ENCODE peak calls at places on chromosome X, in four cellular contexts. S is Peyer's patch; R is psoas muscle; P is CD8-positive, alpha-beta T cell. E is an unnamed sample. For H3K9me3, the result is how much of the 10 kb centered on the place peaks cover.

GRCh38 chrX:129145382-129145781 is 377.9 kb downstream of the SMARCA1 start:
- DNase-seq in S (no peak), P (no peak), R (no peak), E (no peak)

GRCh38 chrX:52425710-52426245 is 57.0 kb downstream of the XAGE2 start:
- DNase-seq in P (no peak), R (no peak), S (no peak), E (no peak)

GRCh38 chrX:109685656-109686078 is 47.4 kb downstream of the ACSL4 start:
- DNase-seq in S (no peak), R (no peak), P (no peak), E (no peak)

GRCh38 chrX:72540318-72540717 is 32.3 kb downstream of the HDAC8 start:
- DNase-seq in S (no peak), R (no peak), P (no peak), E (no peak)

GRCh38 chrX:13167444-13168207 is 123.2 kb upstream of the FAM9C start:
- DNase-seq in P (no peak), R (no peak), S (no peak), E (no peak)

GRCh38 chrX:110384490-110384889 is 25.8 kb downstream of the RTL9 start:
- DNase-seq in P (no peak), R (no peak), S (no peak), E (no peak)

GRCh38 chrX:14351889-14352288 is 177.4 kb upstream of the GLRA2 start:
- DNase-seq in S (no peak), P (no peak), R (no peak), E (no peak)

GRCh38 chrX:154655346-154655745 is 2.0 kb upstream of the CTAG2 start:
- DNase-seq in P (no peak), R (no peak), S (no peak), E (no peak)

GRCh38 chrX:72268601-72269365 is 8.3 kb downstream of the RPS4X start:
- DNase-seq in S (no peak), R (no peak), P (no peak), E (no peak)

GRCh38 chrX:67998540-67998939 is 434.8 kb downstream of the OPHN1 start:
- DNase-seq in S (no peak), P (no peak), R (no peak), E (no peak)
- H3K9me3 ChIP-seq in S (under half), P (under half), R (under half), E (under half)

GRCh38 chrX:130770615-130771014 is 132.4 kb downstream of the ENOX2 start:
- DNase-seq in P (no peak), R (no peak), S (no peak), E (no peak)

GRCh38 chrX:130769835-130770234 is 133.2 kb downstream of the ENOX2 start:
- DNase-seq in P (no peak), S (no peak), R (no peak), E (no peak)

GRCh38 chrX:130772313-130773140 is 130.5 kb downstream of the ENOX2 start:
- DNase-seq in P (no peak), S (no peak), R (no peak), E (no peak)

GRCh38 chrX:130771230-130771629 is 131.8 kb downstream of the ENOX2 start:
- DNase-seq in S (no peak), P (no peak), R (no peak), E (no peak)

DNA sequence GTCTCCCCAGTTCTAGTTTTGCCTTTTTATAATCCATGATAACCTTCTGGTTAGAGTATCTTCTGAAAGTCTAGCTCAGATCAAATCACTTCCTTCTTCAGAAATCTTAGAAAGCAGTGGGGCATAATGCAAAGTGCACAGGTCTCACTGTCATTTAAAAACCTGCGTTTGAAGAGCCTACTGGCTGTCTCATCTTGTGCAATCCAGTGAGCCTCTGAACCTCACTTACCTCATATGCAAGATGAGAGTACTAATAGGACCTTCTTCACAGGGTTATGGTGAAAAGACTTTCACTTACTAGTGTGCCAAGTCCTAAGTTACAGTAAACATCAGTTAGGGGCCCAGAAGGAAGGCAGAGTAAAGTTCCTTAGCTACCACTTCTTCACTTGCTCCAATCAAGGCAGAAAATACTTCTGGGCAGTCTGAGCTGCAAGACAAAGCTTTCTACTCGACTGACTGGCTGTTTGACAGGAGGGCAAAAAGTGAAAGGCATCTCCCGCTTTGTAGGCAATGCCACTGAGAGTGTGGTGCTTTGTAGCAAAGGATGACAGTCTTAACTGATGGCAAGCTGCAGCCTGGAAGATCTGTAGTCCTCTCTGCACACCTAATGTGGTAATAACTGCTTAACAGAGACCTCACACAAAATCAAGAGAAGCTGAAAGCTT is 131.2 kb downstream of the ENOX2 start:
- DNase-seq in S (no peak), R (no peak), P (no peak), E (no peak)
- H3K9me3 ChIP-seq in S (under half), R (under half), P (under half), E (under half)

GRCh38 chrX:153651540-153652079 is 4.6 kb downstream of the DUSP9 start:
- DNase-seq in R (peak), P (no peak), S (no peak), E (no peak)

GRCh38 chrX:153649915-153650782 is 3.1 kb downstream of the DUSP9 start:
- DNase-seq in R (peak), P (no peak), S (no peak), E (peak)

GRCh38 chrX:153648358-153649177 is 1.6 kb downstream of the DUSP9 start:
- DNase-seq in S (no peak), R (no peak), P (no peak), E (peak)

GRCh38 chrX:153649178-153649914 is 2.3 kb downstream of the DUSP9 start:
- DNase-seq in P (peak), S (peak), R (peak), E (peak)

DNA sequence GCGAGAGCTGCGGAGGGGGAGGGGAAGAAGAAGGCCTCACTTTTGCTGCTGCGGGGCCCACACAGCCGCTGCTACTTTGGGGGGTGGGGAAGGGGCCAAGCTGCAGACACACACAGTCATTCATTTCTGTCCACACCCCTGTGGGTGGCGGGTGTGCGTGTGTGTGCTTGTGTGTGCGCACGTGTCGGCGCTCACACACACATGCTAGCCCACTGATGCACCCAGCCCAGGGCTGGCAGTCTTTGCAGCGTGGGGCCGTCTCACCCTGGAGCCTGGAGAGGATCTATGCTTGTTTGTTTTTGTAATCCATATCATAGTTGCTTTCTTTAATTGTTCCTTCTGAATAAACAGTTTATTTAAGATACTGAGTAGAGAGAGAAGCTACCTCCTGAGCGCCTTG is 4.0 kb downstream of the DUSP9 start:
- DNase-seq in P (no peak), R (no peak), S (no peak), E (peak)
- H3K9me3 ChIP-seq in P (under half), R (under half), S (under half), E (under half)

DNA sequence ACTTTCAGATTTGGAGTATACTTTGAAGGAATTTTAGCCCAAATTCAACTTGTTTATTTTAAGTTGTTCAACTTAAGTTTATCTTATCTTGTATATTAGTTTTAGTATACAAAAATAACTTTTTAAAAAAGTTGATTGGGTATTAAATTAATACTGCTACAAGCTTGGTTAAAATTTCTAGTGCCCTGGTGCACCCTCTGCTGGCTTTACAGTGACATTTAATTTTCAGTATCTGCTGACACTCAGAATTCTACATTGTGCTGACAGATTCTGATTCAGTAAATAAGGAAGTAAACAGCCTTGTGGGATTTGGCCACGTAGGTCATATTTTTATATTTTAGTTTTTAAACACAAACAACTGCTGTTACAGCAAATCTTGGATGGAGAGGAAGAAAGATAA is 2.9 kb downstream of the EDA start:
- DNase-seq in P (no peak), S (no peak), R (no peak), E (no peak)
- H3K9me3 ChIP-seq in P (under half), S (under half), R (under half), E (under half)

GRCh38 chrX:155983326-155983725 is 14.2 kb upstream of the IL9R start:
- DNase-seq in P (no peak), S (no peak), R (no peak), E (no peak)

GRCh38 chrX:155985208-155985607 is 12.3 kb upstream of the IL9R start:
- DNase-seq in R (no peak), P (no peak), S (no peak), E (no peak)
- H3K9me3 ChIP-seq in R (under half), P (under half), S (under half), E (under half)

GRCh38 chrX:148290041-148290440 is 210.4 kb upstream of the AFF2 start:
- DNase-seq in S (no peak), R (no peak), P (no peak), E (no peak)
- H3K9me3 ChIP-seq in S (under half), R (under half), P (under half), E (under half)

GRCh38 chrX:83185010-83185409 is 323.1 kb upstream of the POU3F4 start:
- DNase-seq in P (no peak), R (no peak), S (no peak), E (no peak)

GRCh38 chrX:83185887-83186286 is 322.2 kb upstream of the POU3F4 start:
- DNase-seq in P (no peak), R (no peak), S (no peak), E (no peak)

GRCh38 chrX:83186632-83187031 is 321.5 kb upstream of the POU3F4 start:
- DNase-seq in R (no peak), S (no peak), P (no peak), E (no peak)
- H3K9me3 ChIP-seq in R (under half), S (under half), P (under half), E (under half)

GRCh38 chrX:63361494-63361893 is 10.4 kb upstream of the SPIN4 start:
- DNase-seq in R (no peak), S (no peak), P (no peak), E (no peak)
- H3K9me3 ChIP-seq in R (under half), S (under half), P (under half), E (under half)

E was measured in aorta.